ENCODE peak calls at places on chromosomes 5 and 9, in nine cellular contexts. L is mammary epithelial cell, N is heart right ventricle, T is right atrium auricular region, Z is heart left ventricle, M is caudate nucleus, F is substantia nigra, R is stomach, Q is IMR-90. X is an unnamed sample.

GRCh38 chr9:97809666-97810344 is 43.2 kb upstream of the FOXE1 start:
- DNase-seq in L (peak), N (no peak), T (no peak), Z (no peak), M (no peak), F (no peak), R (no peak), Q (no peak), X (peak)

GRCh38 chr9:127788337-127789011 is 2.6 kb downstream of the CDK9 start:
- DNase-seq in L (peak), N (no peak), T (no peak), Z (no peak), M (peak), F (no peak), R (no peak), Q (no peak), X (no peak)

GRCh38 chr5:167973126-167973525 is 318.3 kb upstream of the WWC1 start:
- DNase-seq in L (no peak), N (no peak), T (no peak), Z (no peak), M (no peak), F (no peak), R (no peak), Q (no peak), X (no peak)

GRCh38 chr5:82509726-82510125 is 231.6 kb upstream of the RPS23 start:
- DNase-seq in L (no peak), N (no peak), T (no peak), Z (no peak), M (no peak), F (no peak), R (no peak), Q (no peak), X (no peak)

GRCh38 chr9:89810434-89810833 is 205.6 kb downstream of the GADD45G start:
- DNase-seq in L (no peak), N (no peak), T (no peak), Z (no peak), M (no peak), F (no peak), R (no peak), Q (no peak), X (no peak)

GRCh38 chr5:9198399-9198798 is 347.5 kb downstream of the SEMA5A start:
- DNase-seq in L (no peak), N (no peak), T (no peak), Z (no peak), M (no peak), F (no peak), R (no peak), Q (peak), X (peak)

GRCh38 chr9:119283118-119283794 is 86.0 kb downstream of the BRINP1 start:
- DNase-seq in L (peak), N (no peak), T (peak), Z (peak), M (peak), F (no peak), R (no peak), Q (no peak), X (no peak)

GRCh38 chr5:57306359-57306758 is 132.5 kb downstream of the GPBP1 start:
- DNase-seq in L (no peak), N (no peak), T (no peak), Z (no peak), M (no peak), F (no peak), R (no peak), Q (no peak), X (no peak)

GRCh38 chr9:130137870-130138653 is 34.1 kb upstream of the NCS1 start:
- DNase-seq in L (peak), N (peak), T (peak), Z (peak), M (no peak), F (no peak), R (no peak), Q (peak), X (no peak)

GRCh38 chr5:35369965-35370790 is 139.9 kb upstream of the PRLR start:
- DNase-seq in L (no peak), N (no peak), T (no peak), Z (no peak), M (no peak), F (no peak), R (no peak), Q (no peak), X (no peak)

GRCh38 chr5:134142088-134142487 is 27.6 kb downstream of the TCF7 start:
- DNase-seq in L (no peak), N (no peak), T (peak), Z (no peak), M (no peak), F (no peak), R (peak), Q (no peak), X (peak)

GRCh38 chr5:87069974-87070608 is 197.6 kb upstream of the RASA1 start:
- DNase-seq in L (peak), N (peak), T (no peak), Z (peak), M (no peak), F (no peak), R (no peak), Q (peak), X (no peak)

GRCh38 chr5:111685969-111686368 is 71.0 kb downstream of the NREP start:
- DNase-seq in L (no peak), N (no peak), T (no peak), Z (no peak), M (no peak), F (no peak), R (no peak), Q (no peak), X (no peak)

GRCh38 chr5:123673107-123673506 is 161.1 kb downstream of the CSNK1G3 start:
- DNase-seq in L (no peak), N (peak), T (no peak), Z (peak), M (no peak), F (no peak), R (no peak), Q (no peak), X (no peak)

GRCh38 chr5:82004511-82004910 is 32.7 kb downstream of the ATG10 start:
- DNase-seq in L (no peak), N (no peak), T (no peak), Z (peak), M (no peak), F (no peak), R (no peak), Q (peak), X (no peak)

GRCh38 chr5:7869474-7870136 is 657 bp downstream of the MTRR start:
- DNase-seq in L (peak), N (peak), T (no peak), Z (no peak), M (no peak), F (no peak), R (peak), Q (no peak), X (no peak)

GRCh38 chr5:142520885-142521284 is 165.0 kb downstream of the FGF1 start:
- DNase-seq in L (no peak), N (no peak), T (no peak), Z (no peak), M (no peak), F (no peak), R (no peak), Q (peak), X (no peak)

GRCh38 chr5:33536802-33537201 is 96.0 kb downstream of the TARS1 start:
- DNase-seq in L (no peak), N (no peak), T (no peak), Z (no peak), M (no peak), F (no peak), R (no peak), Q (no peak), X (peak)

GRCh38 chr9:118222375-118222774 is 518.2 kb downstream of the TLR4 start:
- DNase-seq in L (no peak), N (no peak), T (no peak), Z (no peak), M (no peak), F (peak), R (no peak), Q (no peak), X (no peak)

GRCh38 chr5:60368100-60368499 is 331.9 kb downstream of the DEPDC1B start:
- DNase-seq in L (no peak), N (no peak), T (no peak), Z (no peak), M (no peak), F (no peak), R (no peak), Q (no peak), X (no peak)

GRCh38 chr5:102628449-102629175 is 126.5 kb upstream of the PAM start:
- DNase-seq in L (peak), N (peak), T (no peak), Z (peak), M (no peak), F (no peak), R (no peak), Q (peak), X (no peak)

GRCh38 chr5:102531506-102531905 is 32.7 kb upstream of the SLCO6A1 start:
- DNase-seq in L (no peak), N (no peak), T (no peak), Z (no peak), M (no peak), F (no peak), R (no peak), Q (no peak), X (no peak)

GRCh38 chr9:121682926-121683485 is 31.6 kb downstream of the DAB2IP start:
- DNase-seq in L (no peak), N (no peak), T (no peak), Z (no peak), M (no peak), F (no peak), R (no peak), Q (no peak), X (no peak)

DNA sequence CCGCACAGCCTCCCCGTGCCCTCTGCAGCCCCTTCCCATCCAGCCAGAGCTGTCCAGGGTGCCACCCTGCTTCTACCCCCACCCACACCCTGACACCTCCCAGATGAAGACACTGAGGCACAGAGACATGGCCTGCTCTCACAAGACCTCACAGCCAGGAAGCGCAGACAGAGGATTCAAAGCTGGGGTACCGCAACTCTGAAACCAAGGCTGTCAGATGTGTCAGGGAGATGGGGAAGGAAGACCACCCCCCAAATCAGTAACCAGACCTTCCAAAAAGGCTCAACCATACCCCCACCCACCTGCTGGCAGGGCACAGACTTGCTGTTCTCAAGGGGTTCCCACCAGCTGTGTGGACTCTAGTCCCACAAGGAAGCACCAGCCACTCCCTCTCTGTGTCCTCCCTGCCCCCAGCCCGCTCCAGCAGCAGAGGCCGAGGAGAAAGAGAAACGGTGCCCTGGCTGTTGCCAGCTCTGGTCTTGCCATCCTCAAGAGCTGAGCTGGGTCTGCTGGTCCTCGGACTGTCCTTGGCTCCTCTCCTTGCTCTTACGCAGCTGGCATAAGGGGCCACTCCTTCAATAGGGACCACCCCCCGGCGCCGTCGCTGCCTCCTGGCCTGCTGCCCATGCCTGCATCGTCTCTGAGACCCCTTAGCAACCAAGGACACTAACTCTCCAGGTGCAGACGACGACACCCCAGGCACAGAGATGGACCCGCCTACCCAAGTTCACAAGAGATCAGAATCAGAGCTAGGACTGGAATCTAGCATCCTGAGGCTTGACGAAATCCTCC is 700 bp downstream of the AKNA start:
- DNase-seq in L (no peak), N (peak), T (no peak), Z (peak), M (peak), F (peak), R (peak), Q (peak), X (no peak)
- H3K27ac ChIP-seq in L (no peak), N (peak), T (peak), Z (peak), M (peak), F (peak), R (peak), Q (peak), X (peak)

GRCh38 chr9:37187269-37187668 is 66.9 kb downstream of the ZCCHC7 start:
- DNase-seq in L (no peak), N (no peak), T (no peak), Z (no peak), M (no peak), F (no peak), R (no peak), Q (no peak), X (no peak)

GRCh38 chr9:37191403-37192089 is 71.2 kb downstream of the ZCCHC7 start:
- DNase-seq in L (no peak), N (no peak), T (no peak), Z (no peak), M (no peak), F (no peak), R (no peak), Q (no peak), X (no peak)

GRCh38 chr9:37184905-37185867 is 64.8 kb downstream of the ZCCHC7 start:
- DNase-seq in L (no peak), N (no peak), T (no peak), Z (no peak), M (no peak), F (no peak), R (no peak), Q (no peak), X (no peak)

GRCh38 chr9:37192803-37193202 is 72.4 kb downstream of the ZCCHC7 start:
- DNase-seq in L (no peak), N (no peak), T (no peak), Z (no peak), M (no peak), F (no peak), R (no peak), Q (no peak), X (no peak)

DNA sequence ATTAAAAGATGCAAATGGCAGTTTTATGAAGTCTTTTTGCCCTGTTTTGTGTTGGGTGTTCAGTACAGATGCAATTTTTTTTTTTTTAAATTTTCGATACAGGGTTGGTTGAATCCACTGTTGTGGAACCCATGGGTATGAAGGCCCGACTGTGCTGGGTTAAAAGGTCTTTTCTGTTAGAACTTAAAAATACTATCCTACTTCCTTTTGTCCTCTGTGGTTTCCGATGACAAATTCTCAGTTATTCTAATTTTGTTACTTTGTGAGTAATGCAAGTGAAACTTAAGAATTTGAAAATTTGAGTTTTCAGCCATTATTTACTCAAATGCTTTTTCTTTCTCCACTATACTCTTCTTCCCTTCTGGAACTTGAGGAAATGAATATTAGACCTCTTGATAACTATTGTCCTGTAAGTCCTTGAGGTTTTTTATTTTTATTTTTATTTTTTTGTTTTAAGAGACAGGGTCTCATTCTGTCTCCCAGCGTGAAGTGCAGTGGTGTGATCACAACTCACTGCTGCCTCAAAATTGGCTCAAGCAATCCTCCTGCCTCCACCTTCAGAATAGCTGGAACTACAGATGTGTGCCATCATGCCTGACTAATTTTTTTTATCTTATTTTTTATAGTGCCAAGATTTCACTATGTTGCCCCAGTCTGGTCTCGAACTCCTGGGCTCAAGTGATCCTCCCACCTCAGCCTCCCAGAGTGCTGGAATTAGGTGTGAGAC is 67.5 kb downstream of the ZCCHC7 start:
- DNase-seq in L (no peak), N (no peak), T (no peak), Z (no peak), M (no peak), F (no peak), R (no peak), Q (peak), X (no peak)
- H3K27ac ChIP-seq in L (no peak), N (no peak), T (no peak), Z (no peak), M (no peak), F (no peak), R (no peak), Q (no peak), X (no peak)

DNA sequence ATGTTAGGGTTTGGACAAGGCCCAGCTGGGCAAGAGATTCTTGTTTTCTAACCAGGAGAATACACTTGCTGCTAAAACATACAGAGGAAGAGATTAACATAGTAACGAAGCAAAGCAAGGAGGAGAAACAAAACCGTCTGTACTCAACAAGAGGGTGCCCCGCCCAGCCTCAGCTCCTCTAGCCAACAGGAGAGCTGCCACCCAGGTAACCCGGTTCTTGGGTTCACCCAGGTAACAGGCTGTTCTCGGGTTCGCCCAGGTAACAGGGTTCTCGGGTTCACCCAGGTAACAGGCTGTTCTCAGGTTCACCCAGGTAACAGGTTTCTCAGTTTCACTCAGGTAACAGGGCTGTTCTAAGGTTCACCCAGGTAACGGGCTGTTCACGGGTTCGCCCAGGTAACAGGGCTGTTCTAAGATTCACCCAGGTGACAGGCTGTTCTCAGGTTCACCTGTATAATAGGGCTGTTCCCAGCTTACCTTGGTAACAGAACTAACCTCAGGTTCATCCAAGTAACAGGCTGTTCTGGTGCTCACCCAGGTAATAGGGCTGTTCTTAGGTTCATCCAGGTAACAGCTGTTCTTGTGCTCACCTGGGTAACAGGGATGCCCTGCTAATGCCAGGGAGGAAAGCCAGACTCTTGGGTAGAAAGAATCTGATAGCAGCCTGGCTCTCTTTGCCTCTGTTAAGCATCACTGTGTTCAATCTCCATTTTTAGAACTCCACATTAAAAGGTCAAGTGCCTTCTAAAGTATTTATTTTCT is 271.6 kb downstream of the SYK start:
- DNase-seq in L (no peak), N (no peak), T (no peak), Z (no peak), M (no peak), F (no peak), R (no peak), Q (no peak), X (peak)
- H3K27ac ChIP-seq in L (no peak), N (no peak), T (no peak), Z (no peak), M (no peak), F (no peak), R (no peak), Q (no peak), X (no peak)

DNA sequence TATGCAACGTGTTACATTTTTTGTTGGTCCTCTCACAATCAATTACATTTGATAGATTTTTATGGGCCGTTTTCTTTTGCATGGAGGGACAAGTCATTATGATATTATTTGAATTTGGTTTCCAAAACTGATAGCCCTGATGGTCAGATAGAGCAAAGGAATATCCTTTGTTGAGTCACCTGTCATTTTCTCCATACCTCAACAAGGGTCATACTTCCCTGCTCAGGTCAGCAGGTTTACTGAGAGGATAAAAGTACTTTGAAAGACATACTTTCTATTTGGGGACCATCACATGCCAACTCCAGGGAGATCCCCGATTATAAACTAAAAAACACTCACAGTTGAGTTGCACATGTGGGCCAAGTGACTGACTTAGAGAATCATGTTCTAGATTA is 132.9 kb downstream of the SUSD1 start:
- DNase-seq in L (no peak), N (no peak), T (no peak), Z (no peak), M (no peak), F (no peak), R (no peak), Q (no peak), X (no peak)
- H3K27ac ChIP-seq in L (peak), N (no peak), T (no peak), Z (no peak), M (no peak), F (no peak), R (no peak), Q (peak), X (no peak)

DNA sequence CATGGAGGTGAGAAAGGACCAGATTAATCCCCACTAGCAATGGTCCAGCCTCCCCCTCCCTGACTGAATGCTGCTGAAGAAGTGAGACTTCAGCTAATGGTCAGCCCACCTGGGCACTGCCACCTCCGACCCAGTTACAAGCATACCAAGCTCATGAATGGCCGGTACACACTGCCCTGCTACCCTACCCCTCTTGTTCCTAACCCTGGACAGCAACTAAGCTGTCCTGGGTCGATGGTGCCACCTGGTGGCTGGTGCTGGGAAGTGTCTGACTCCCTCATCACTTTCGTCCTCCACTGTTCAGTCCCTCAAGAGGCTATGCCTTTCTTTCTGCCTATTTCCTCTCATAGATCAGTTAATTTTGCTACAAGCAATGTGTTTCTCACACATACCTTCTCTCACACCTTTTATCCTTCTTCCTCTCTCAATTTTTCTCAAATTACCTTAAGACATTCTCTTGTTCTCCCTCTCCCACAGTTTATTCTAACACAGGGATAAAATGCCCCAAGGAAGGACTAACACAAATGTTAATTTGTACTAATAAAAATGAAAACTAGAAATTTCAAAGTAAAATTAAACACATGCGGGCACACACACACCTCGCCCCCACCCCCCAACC is 42.4 kb downstream of the PAX5 start:
- DNase-seq in L (peak), N (no peak), T (no peak), Z (no peak), M (no peak), F (no peak), R (peak), Q (no peak), X (no peak)
- H3K27ac ChIP-seq in L (no peak), N (no peak), T (no peak), Z (no peak), M (no peak), F (no peak), R (no peak), Q (no peak), X (no peak)

GRCh38 chr9:92438900-92439526 is 14.7 kb upstream of the OMD start:
- DNase-seq in L (no peak), N (no peak), T (no peak), Z (no peak), M (no peak), F (no peak), R (no peak), Q (peak), X (no peak)
- H3K27ac ChIP-seq in L (no peak), N (no peak), T (no peak), Z (no peak), M (no peak), F (no peak), R (no peak), Q (no peak), X (no peak)

X was measured in esophagus muscularis mucosa.